ENCODE peak calls at places on chromosome 22, in seven cellular contexts. N, D, T, V, F, I and A are unnamed samples.

GRCh38 chr22:50544078-50544745 is 1.5 kb upstream of the KLHDC7B start:
- DNase-seq in N (peak), D (no peak), T (no peak), V (no peak), F (peak), I (peak), A (no peak)

GRCh38 chr22:24035296-24035695 is 24.2 kb downstream of the CABIN1 start:
- DNase-seq in N (no peak), D (no peak), T (no peak), V (no peak), F (no peak), I (no peak), A (no peak)

GRCh38 chr22:30565341-30565740 is 9.1 kb downstream of the GAL3ST1 start:
- DNase-seq in N (no peak), D (no peak), T (no peak), V (no peak), F (no peak), I (peak), A (no peak)

GRCh38 chr22:49991907-49992533 is 20.5 kb downstream of the IL17REL start:
- DNase-seq in N (no peak), D (no peak), T (no peak), V (no peak), F (no peak), I (no peak), A (no peak)

GRCh38 chr22:40263191-40263590 is 83.1 kb upstream of the ADSL start:
- DNase-seq in N (no peak), D (no peak), T (no peak), V (no peak), F (no peak), I (no peak), A (no peak)

GRCh38 chr22:32476286-32476685 is 1.7 kb downstream of the FBXO7 start:
- DNase-seq in N (no peak), D (no peak), T (no peak), V (no peak), F (no peak), I (no peak), A (no peak)

GRCh38 chr22:35632902-35633301 is 15.3 kb upstream of the APOL6 start:
- DNase-seq in N (no peak), D (no peak), T (no peak), V (no peak), F (no peak), I (no peak), A (no peak)

GRCh38 chr22:38202437-38203089 is 769 bp downstream of the MAFF start:
- DNase-seq in N (peak), D (no peak), T (peak), V (peak), F (peak), I (peak), A (no peak)

DNA sequence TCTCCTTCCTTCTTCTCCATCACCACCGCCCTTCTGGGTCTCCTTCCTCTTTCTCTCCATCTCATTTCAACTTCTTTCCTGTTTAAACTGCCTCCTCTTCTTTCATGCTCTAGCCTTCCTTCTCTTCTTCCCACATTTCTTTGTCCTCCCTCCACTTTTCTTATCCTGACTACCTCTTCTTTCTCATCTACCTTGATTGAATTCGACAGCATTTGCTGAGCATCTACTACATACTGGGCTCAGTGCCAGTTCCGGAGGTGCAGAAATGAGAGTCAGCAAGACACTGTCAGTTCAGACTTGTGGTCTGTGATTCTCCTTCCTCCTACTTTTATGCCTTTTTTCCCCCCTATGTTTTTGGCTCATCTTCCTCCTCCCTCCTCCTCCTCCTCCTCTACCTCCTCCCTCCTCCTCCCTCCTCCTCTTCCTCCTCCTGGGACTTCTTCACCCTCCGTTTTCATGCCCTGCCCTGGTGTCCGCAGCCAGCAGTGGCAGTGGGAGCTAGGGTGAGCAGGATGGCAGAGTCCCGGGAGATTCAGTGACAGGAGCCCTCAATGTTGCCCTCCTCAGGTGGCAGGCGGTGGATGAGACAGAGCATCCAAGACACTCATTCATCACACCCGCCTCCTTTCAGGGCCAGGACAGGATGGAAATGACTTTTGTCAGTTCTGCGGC is 146.0 kb upstream of the SEZ6L start:
- DNase-seq in N (no peak), D (no peak), T (no peak), V (no peak), F (no peak), I (no peak), A (no peak)
- TF ChIP-seq CTCF in N (no peak), D (no peak), T (no peak), V (no peak), F (no peak), I (no peak), A (no peak)

DNA sequence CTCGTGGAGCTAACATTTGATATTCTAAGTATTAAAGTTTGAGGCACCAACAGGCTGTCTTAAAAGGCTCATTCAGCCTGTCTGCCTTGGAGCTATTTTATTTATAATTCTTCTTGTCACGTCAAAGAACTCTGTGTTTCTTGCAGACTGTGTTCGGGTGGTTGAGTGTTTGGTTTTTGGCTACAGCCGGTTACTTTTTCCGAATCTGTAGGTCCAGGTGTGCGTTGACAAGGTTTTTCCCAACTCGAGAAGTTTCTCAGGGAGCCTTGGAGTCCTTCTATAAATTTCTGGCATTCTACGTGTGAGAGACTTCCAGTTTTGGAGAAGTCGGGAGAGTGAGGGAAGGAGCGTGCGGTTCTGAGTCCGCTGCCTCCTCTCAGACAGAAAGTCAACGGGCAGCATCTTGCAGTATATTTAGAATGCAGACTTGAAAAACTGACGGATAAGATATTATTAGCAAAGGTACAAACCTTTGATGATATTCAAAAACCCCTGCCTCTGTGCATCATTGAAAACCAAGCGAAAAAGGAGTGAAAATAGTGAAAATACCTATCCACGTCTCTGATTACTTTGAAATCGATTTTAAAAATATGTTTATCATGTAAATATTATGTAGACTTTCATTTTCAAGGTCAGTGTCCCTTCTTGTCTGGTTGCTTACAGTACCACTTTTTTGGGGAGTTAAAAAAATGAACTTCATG is 85.2 kb upstream of the PPARA start:
- DNase-seq in N (no peak), D (no peak), T (no peak), V (peak), F (peak), I (peak), A (no peak)
- H3K4me3 ChIP-seq in N (peak), D (peak), T (no peak), V (peak), F (peak), I (peak), A (no peak)

GRCh38 chr22:37032134-37032534 is 12.6 kb downstream of the MPST start:
- DNase-seq in N (no peak), D (no peak), T (no peak), V (no peak), F (no peak), I (no peak), A (no peak)

GRCh38 chr22:37028692-37029674 is 9.4 kb downstream of the MPST start:
- DNase-seq in N (no peak), D (no peak), T (no peak), V (no peak), F (no peak), I (no peak), A (no peak)

GRCh38 chr22:37033605-37034430 is 14.3 kb downstream of the MPST start:
- DNase-seq in N (no peak), D (no peak), T (no peak), V (no peak), F (no peak), I (no peak), A (no peak)

GRCh38 chr22:37032535-37033460 is 13.3 kb downstream of the MPST start:
- DNase-seq in N (peak), D (no peak), T (no peak), V (peak), F (peak), I (peak), A (no peak)

DNA sequence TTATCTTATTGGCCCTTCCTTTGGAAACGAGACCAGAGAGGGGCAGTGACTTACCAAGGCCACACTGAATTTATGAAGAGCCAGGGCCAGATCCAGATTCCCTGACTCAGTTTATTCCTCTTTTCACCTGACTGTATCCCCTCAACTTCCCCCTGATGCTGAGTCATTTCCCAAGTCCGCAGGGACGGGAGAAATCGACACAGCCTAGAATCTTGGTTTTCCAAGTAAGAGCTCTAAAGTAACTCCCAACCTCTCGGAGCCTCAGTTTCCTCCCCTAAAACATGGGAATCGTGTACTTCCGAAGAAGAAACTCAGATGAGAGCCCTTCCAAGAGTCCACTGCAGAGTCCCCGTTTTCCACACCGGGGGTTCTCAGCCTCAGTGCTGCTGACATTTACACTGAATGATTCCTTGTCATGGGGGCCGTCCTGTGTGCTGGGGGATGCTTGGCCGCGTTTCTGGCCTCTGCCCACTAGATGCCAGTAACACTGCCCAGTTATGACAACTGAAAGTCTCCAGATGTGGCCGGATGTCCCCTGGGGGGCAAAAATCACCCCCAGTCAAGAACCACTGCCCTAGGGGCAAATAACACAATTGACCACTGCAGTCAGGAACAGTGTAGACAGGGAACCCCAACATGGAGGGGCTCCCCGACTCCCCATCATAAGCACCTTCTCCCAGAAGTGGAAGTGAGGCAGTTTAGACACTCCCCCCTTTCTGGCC is 11.2 kb downstream of the MPST start:
- DNase-seq in N (no peak), D (no peak), T (no peak), V (no peak), F (no peak), I (no peak), A (no peak)
- TF ChIP-seq CTCF in N (no peak), D (peak), T (no peak), V (peak), F (no peak), I (no peak), A (no peak)

DNA sequence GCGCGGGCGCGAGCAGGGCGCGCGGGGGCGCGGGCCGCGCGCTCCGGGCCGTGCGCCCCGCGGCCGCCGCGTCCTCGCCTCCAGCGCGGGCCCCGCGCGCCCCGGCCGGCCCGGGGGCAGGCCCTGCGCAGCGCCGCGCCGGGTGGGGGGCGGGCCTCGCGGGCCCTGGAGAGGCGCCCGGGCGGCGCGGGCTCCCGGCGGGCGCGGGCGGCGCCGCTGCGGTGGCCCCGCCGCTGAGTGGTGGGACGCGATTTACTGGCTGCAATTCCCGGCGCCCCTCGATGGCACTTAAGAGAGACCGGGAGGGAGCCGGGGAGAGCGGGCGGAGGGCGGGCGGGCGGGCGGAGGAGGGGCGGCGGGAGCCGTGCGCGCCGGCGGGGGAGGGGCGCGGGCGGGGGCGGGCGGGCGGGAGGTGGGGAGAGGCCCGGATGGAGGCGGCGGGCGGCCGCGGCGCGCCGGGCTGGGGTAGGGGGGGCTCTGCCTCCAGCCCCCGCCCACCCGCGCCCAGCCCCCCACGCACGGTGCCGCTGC is 73.2 kb upstream of the TCF20 start:
- DNase-seq in N (no peak), D (no peak), T (no peak), V (peak), F (no peak), I (no peak), A (no peak)
- H3K4me3 ChIP-seq in N (peak), D (no peak), T (peak), V (no peak), F (no peak), I (no peak), A (no peak)

GRCh38 chr22:29081499-29082236 is 8.8 kb downstream of the KREMEN1 start:
- DNase-seq in N (no peak), D (no peak), T (no peak), V (no peak), F (no peak), I (no peak), A (no peak)

GRCh38 chr22:29079218-29079901 is 6.5 kb downstream of the KREMEN1 start:
- DNase-seq in N (no peak), D (no peak), T (no peak), V (peak), F (peak), I (no peak), A (peak)

GRCh38 chr22:29080061-29080975 is 7.5 kb downstream of the KREMEN1 start:
- DNase-seq in N (no peak), D (no peak), T (no peak), V (peak), F (no peak), I (peak), A (no peak)

GRCh38 chr22:29082826-29083545 is 10.2 kb downstream of the KREMEN1 start:
- DNase-seq in N (no peak), D (no peak), T (no peak), V (no peak), F (no peak), I (no peak), A (no peak)

DNA sequence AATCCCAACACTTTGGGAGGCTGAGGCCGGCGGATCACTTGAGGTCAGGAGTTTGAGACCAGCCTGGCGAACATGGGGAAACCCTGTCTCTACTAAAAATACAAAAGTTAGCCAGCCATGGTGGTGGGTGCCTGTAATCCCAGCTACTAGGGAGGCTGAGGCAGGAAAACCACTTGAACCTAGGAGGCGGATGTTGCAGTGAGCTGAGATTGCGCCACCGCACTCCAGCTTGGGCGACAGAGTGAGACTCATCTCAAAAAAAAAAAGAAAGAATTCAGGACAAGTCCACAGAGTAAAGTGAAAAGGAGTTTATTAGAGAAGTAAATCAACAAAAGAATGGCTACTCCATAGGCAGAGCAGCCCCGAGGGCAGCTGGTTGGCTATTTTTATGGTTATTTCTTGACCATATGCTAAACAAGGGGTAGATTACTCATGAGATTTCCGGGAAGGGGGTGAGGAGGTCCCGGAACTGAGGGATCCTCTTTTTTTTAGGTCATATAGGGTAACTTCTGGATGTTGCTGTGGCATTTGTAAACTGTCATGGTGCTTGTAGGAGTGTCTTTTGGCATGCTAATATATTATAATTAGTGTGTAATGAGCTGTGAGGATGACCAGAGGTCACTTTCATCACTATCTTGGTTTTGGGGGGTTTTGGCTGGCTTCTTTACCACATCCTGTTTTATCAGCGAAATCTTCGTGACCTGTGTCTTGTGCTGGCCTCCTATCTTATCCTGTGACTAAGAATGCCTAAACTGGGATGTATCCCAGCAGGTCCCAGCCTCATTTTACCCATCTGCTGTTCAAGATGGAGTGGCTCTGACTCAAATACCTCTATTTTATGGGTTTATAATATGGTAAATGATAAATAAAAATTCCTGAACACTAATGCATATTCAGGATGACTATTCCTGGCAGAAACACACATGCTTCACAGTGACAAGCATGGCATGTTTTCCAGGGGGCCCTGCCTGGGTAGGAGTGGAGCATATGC is 11.0 kb downstream of the KREMEN1 start:
- DNase-seq in N (no peak), D (no peak), T (no peak), V (peak), F (peak), I (peak), A (peak)
- TF ChIP-seq CTCF in N (no peak), D (no peak), T (no peak), V (no peak), F (no peak), I (no peak), A (no peak)

GRCh38 chr22:41911292-41911611 is 3.6 kb downstream of the SHISA8 start:
- DNase-seq in N (peak), D (no peak), T (no peak), V (no peak), F (no peak), I (no peak), A (no peak)
- H3K4me3 ChIP-seq in N (no peak), D (no peak), T (no peak), V (no peak), F (no peak), I (no peak), A (no peak)

GRCh38 chr22:42880815-42881214 is 23.7 kb upstream of the ARFGAP3 start:
- DNase-seq in N (peak), D (no peak), T (no peak), V (no peak), F (no peak), I (no peak), A (no peak)
- TF ChIP-seq CTCF in N (no peak), D (peak), T (peak), V (peak), F (peak), I (no peak), A (peak)

GRCh38 chr22:46129390-46130041 is 20.8 kb upstream of the PPARA start:
- DNase-seq in N (peak), D (no peak), T (no peak), V (no peak), F (no peak), I (no peak), A (no peak)
- H3K4me3 ChIP-seq in N (no peak), D (no peak), T (no peak), V (no peak), F (no peak), I (no peak), A (no peak)

DNA sequence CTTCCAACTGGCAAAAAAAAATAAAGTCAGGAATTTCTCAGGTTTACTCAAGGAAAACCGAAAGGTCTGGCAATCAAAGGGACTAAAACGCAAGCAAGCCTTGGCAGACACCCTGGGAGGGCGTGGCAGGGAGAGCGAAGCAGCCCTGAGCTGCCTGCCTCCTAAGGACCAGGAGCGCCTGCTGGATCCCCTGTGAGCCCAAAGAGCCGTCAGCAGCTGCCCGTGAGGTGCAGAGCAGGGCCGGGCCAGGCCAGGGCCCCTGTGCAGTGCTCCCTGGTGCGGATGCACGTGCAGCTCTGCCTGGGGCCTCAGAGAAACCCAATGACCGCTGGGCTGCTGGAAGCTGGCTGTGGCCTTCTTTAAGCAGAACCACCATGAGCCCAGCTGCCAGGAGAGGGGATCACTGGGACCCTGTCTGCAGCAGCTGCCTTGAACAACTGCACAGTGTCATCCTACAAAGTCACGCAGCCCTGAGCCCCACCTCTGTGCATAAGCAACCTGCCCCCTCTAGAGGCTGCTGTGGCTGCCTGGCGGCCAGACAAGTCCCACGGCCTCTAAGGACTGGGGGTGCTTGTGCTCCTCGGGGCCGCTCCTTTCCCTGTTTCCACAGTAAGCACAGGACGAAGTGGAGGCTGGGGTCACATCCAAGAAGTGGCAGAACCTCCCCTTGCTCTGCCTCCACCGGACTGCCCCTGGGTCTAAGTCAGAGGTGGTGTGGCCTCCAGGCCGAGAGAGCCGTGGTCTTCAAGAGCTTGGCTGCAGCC is 29.2 kb upstream of the COMT start:
- DNase-seq in N (peak), D (no peak), T (no peak), V (no peak), F (no peak), I (no peak), A (no peak)
- TF ChIP-seq CTCF in N (no peak), D (no peak), T (no peak), V (no peak), F (no peak), I (no peak), A (peak)